ENCODE peak calls at places on chromosomes 6 and 20, in eight cellular contexts. One of them, this sample, is unnamed.

GRCh38 chr20:36183155-36183944 is 28.8 kb downstream of the EPB41L1 start:
- DNase-seq in hypothalamus: no peak
- DNase-seq in A673: no peak
- DNase-seq in G401: no peak
- DNase-seq in T1000: no peak
- DNase-seq in left ventricle myocardium superior: no peak
- DNase-seq in KBM-7: no peak
- DNase-seq in LoVo: no peak
- DNase-seq in this sample: no peak

GRCh38 chr6:108562503-108562993 is 1.8 kb downstream of the FOXO3 start:
- DNase-seq in A673: peak
- DNase-seq in LoVo: no peak
- DNase-seq in G401: peak
- DNase-seq in KBM-7: peak
- DNase-seq in hypothalamus: no peak
- DNase-seq in T1000: peak
- DNase-seq in left ventricle myocardium superior: peak
- DNase-seq in this sample: no peak

GRCh38 chr6:53309059-53309896 is 39.5 kb downstream of the ELOVL5 start:
- DNase-seq in G401: peak
- DNase-seq in hypothalamus: no peak
- DNase-seq in KBM-7: peak
- DNase-seq in LoVo: no peak
- DNase-seq in left ventricle myocardium superior: no peak
- DNase-seq in T1000: no peak
- DNase-seq in A673: no peak
- DNase-seq in this sample: no peak

GRCh38 chr20:10805764-10806163 is 132.0 kb upstream of the JAG1 start:
- DNase-seq in A673: peak
- DNase-seq in T1000: no peak
- DNase-seq in hypothalamus: no peak
- DNase-seq in G401: no peak
- DNase-seq in left ventricle myocardium superior: no peak
- DNase-seq in KBM-7: no peak
- DNase-seq in LoVo: no peak
- DNase-seq in this sample: no peak

GRCh38 chr20:46348231-46348803 is 40.0 kb upstream of the CDH22 start:
- DNase-seq in LoVo: no peak
- DNase-seq in left ventricle myocardium superior: peak
- DNase-seq in A673: peak
- DNase-seq in KBM-7: no peak
- DNase-seq in T1000: no peak
- DNase-seq in hypothalamus: no peak
- DNase-seq in G401: peak
- DNase-seq in this sample: no peak

GRCh38 chr6:3518356-3518841 is 61.5 kb upstream of the SLC22A23 start:
- DNase-seq in T1000: peak
- DNase-seq in A673: no peak
- DNase-seq in hypothalamus: no peak
- DNase-seq in left ventricle myocardium superior: no peak
- DNase-seq in LoVo: peak
- DNase-seq in KBM-7: no peak
- DNase-seq in G401: peak
- DNase-seq in this sample: no peak

GRCh38 chr6:33746036-33746600 is 587 bp downstream of the IP6K3 start:
- DNase-seq in G401: no peak
- DNase-seq in LoVo: no peak
- DNase-seq in A673: peak
- DNase-seq in KBM-7: no peak
- DNase-seq in left ventricle myocardium superior: peak
- DNase-seq in hypothalamus: peak
- DNase-seq in T1000: peak
- DNase-seq in this sample: peak

GRCh38 chr6:39653631-39654030 is 71.6 kb downstream of the KIF6 start:
- DNase-seq in left ventricle myocardium superior: no peak
- DNase-seq in hypothalamus: no peak
- DNase-seq in KBM-7: no peak
- DNase-seq in T1000: no peak
- DNase-seq in G401: no peak
- DNase-seq in LoVo: no peak
- DNase-seq in A673: peak
- DNase-seq in this sample: no peak

GRCh38 chr20:6122873-6123649 is at the start of gene FERMT1:
- DNase-seq in T1000: peak
- DNase-seq in left ventricle myocardium superior: peak
- DNase-seq in KBM-7: peak
- DNase-seq in G401: no peak
- DNase-seq in A673: peak
- DNase-seq in LoVo: peak
- DNase-seq in hypothalamus: no peak
- DNase-seq in this sample: no peak

GRCh38 chr6:55833284-55833683 is 42.1 kb downstream of the BMP5 start:
- DNase-seq in LoVo: no peak
- DNase-seq in hypothalamus: no peak
- DNase-seq in T1000: no peak
- DNase-seq in G401: no peak
- DNase-seq in KBM-7: no peak
- DNase-seq in left ventricle myocardium superior: no peak
- DNase-seq in A673: no peak
- DNase-seq in this sample: no peak

GRCh38 chr20:560680-561079 is 17.1 kb upstream of the CSNK2A1 start:
- DNase-seq in A673: no peak
- DNase-seq in T1000: no peak
- DNase-seq in hypothalamus: no peak
- DNase-seq in KBM-7: no peak
- DNase-seq in G401: no peak
- DNase-seq in LoVo: no peak
- DNase-seq in left ventricle myocardium superior: no peak
- DNase-seq in this sample: no peak

GRCh38 chr20:62740286-62741141 is 31.9 kb downstream of the NTSR1 start:
- DNase-seq in KBM-7: peak
- DNase-seq in hypothalamus: no peak
- DNase-seq in G401: no peak
- DNase-seq in T1000: peak
- DNase-seq in LoVo: peak
- DNase-seq in A673: peak
- DNase-seq in left ventricle myocardium superior: peak
- DNase-seq in this sample: no peak

GRCh38 chr6:112203577-112204349 is 50.6 kb downstream of the LAMA4 start:
- DNase-seq in left ventricle myocardium superior: no peak
- DNase-seq in hypothalamus: no peak
- DNase-seq in T1000: no peak
- DNase-seq in A673: no peak
- DNase-seq in G401: no peak
- DNase-seq in LoVo: peak
- DNase-seq in KBM-7: no peak
- DNase-seq in this sample: peak

GRCh38 chr20:63273635-63274380 is 1.2 kb downstream of the ARFGAP1 start:
- DNase-seq in LoVo: peak
- DNase-seq in left ventricle myocardium superior: no peak
- DNase-seq in KBM-7: no peak
- DNase-seq in T1000: no peak
- DNase-seq in hypothalamus: no peak
- DNase-seq in G401: no peak
- DNase-seq in A673: no peak
- DNase-seq in this sample: no peak

GRCh38 chr6:149342525-149342924 is 25.0 kb downstream of the TAB2 start:
- DNase-seq in LoVo: no peak
- DNase-seq in hypothalamus: no peak
- DNase-seq in G401: no peak
- DNase-seq in KBM-7: no peak
- DNase-seq in T1000: no peak
- DNase-seq in A673: peak
- DNase-seq in left ventricle myocardium superior: no peak
- DNase-seq in this sample: no peak

This sample was measured in brain pericyte.